ENCODE peak calls at places on chromosome 4, in ten cellular contexts. One of them, this sample, is unnamed.

GRCh38 chr4:148874331-148874730 is 432.1 kb upstream of the NR3C2 start:
- DNase-seq in CD8-positive, alpha-beta T cell: no peak
- DNase-seq in fibroblast of mammary gland: no peak
- DNase-seq in upper lobe of right lung: no peak
- DNase-seq in B cell: no peak
- DNase-seq in transverse colon: peak
- DNase-seq in epithelial cell of esophagus: peak
- DNase-seq in suprapubic skin: no peak
- DNase-seq in A549: no peak
- DNase-seq in heart right ventricle: no peak
- DNase-seq in this sample: no peak

GRCh38 chr4:1177274-1178141 is 5.1 kb upstream of the SPON2 start:
- DNase-seq in CD8-positive, alpha-beta T cell: peak
- DNase-seq in fibroblast of mammary gland: peak
- DNase-seq in upper lobe of right lung: no peak
- DNase-seq in B cell: no peak
- DNase-seq in transverse colon: peak
- DNase-seq in epithelial cell of esophagus: peak
- DNase-seq in suprapubic skin: no peak
- DNase-seq in A549: no peak
- DNase-seq in heart right ventricle: peak
- DNase-seq in this sample: peak

GRCh38 chr4:28523791-28524190 is 1663.2 kb downstream of the STIM2 start:
- DNase-seq in CD8-positive, alpha-beta T cell: no peak
- DNase-seq in fibroblast of mammary gland: no peak
- DNase-seq in upper lobe of right lung: no peak
- DNase-seq in B cell: no peak
- DNase-seq in transverse colon: no peak
- DNase-seq in epithelial cell of esophagus: no peak
- DNase-seq in suprapubic skin: no peak
- DNase-seq in A549: no peak
- DNase-seq in heart right ventricle: no peak
- DNase-seq in this sample: no peak

GRCh38 chr4:89640620-89641366 is 196.2 kb downstream of the SNCA start:
- DNase-seq in CD8-positive, alpha-beta T cell: no peak
- DNase-seq in fibroblast of mammary gland: peak
- DNase-seq in upper lobe of right lung: peak
- DNase-seq in B cell: peak
- DNase-seq in transverse colon: peak
- DNase-seq in epithelial cell of esophagus: peak
- DNase-seq in suprapubic skin: no peak
- DNase-seq in A549: peak
- DNase-seq in heart right ventricle: peak
- DNase-seq in this sample: no peak

GRCh38 chr4:7824218-7824617 is 115.4 kb downstream of the AFAP1 start:
- DNase-seq in CD8-positive, alpha-beta T cell: no peak
- DNase-seq in fibroblast of mammary gland: no peak
- DNase-seq in upper lobe of right lung: no peak
- DNase-seq in B cell: no peak
- DNase-seq in transverse colon: no peak
- DNase-seq in epithelial cell of esophagus: no peak
- DNase-seq in suprapubic skin: no peak
- DNase-seq in A549: no peak
- DNase-seq in heart right ventricle: no peak
- DNase-seq in this sample: no peak

GRCh38 chr4:25234390-25235367 is 846 bp downstream of the PI4K2B start:
- DNase-seq in CD8-positive, alpha-beta T cell: peak
- DNase-seq in fibroblast of mammary gland: peak
- DNase-seq in upper lobe of right lung: peak
- DNase-seq in B cell: peak
- DNase-seq in transverse colon: peak
- DNase-seq in epithelial cell of esophagus: peak
- DNase-seq in suprapubic skin: no peak
- DNase-seq in A549: peak
- DNase-seq in heart right ventricle: peak
- DNase-seq in this sample: peak

GRCh38 chr4:121307441-121308327 is 73.1 kb downstream of the QRFPR start:
- DNase-seq in CD8-positive, alpha-beta T cell: no peak
- DNase-seq in fibroblast of mammary gland: peak
- DNase-seq in upper lobe of right lung: no peak
- DNase-seq in B cell: no peak
- DNase-seq in transverse colon: peak
- DNase-seq in epithelial cell of esophagus: peak
- DNase-seq in suprapubic skin: no peak
- DNase-seq in A549: peak
- DNase-seq in heart right ventricle: no peak
- DNase-seq in this sample: peak

GRCh38 chr4:169582706-169583105 is 29.7 kb downstream of the NEK1 start:
- DNase-seq in CD8-positive, alpha-beta T cell: no peak
- DNase-seq in fibroblast of mammary gland: peak
- DNase-seq in upper lobe of right lung: no peak
- DNase-seq in B cell: no peak
- DNase-seq in transverse colon: no peak
- DNase-seq in epithelial cell of esophagus: peak
- DNase-seq in suprapubic skin: no peak
- DNase-seq in A549: no peak
- DNase-seq in heart right ventricle: no peak
- DNase-seq in this sample: peak

GRCh38 chr4:109735566-109736454 is 5.9 kb upstream of the PLA2G12A start:
- DNase-seq in CD8-positive, alpha-beta T cell: no peak
- DNase-seq in fibroblast of mammary gland: no peak
- DNase-seq in upper lobe of right lung: no peak
- DNase-seq in B cell: no peak
- DNase-seq in transverse colon: peak
- DNase-seq in epithelial cell of esophagus: no peak
- DNase-seq in suprapubic skin: no peak
- DNase-seq in A549: no peak
- DNase-seq in heart right ventricle: no peak
- DNase-seq in this sample: peak

GRCh38 chr4:69823481-69824186 is 36.3 kb downstream of the SULT1E1 start:
- DNase-seq in CD8-positive, alpha-beta T cell: peak
- DNase-seq in fibroblast of mammary gland: peak
- DNase-seq in upper lobe of right lung: peak
- DNase-seq in B cell: no peak
- DNase-seq in transverse colon: peak
- DNase-seq in epithelial cell of esophagus: peak
- DNase-seq in suprapubic skin: no peak
- DNase-seq in A549: peak
- DNase-seq in heart right ventricle: no peak
- DNase-seq in this sample: peak

GRCh38 chr4:1130318-1131186 is 17.2 kb upstream of the RNF212 start:
- DNase-seq in CD8-positive, alpha-beta T cell: peak
- DNase-seq in fibroblast of mammary gland: peak
- DNase-seq in upper lobe of right lung: peak
- DNase-seq in B cell: peak
- DNase-seq in transverse colon: peak
- DNase-seq in epithelial cell of esophagus: peak
- DNase-seq in suprapubic skin: no peak
- DNase-seq in A549: peak
- DNase-seq in heart right ventricle: peak
- DNase-seq in this sample: peak

GRCh38 chr4:169050308-169050707 is 40.3 kb upstream of the CBR4 start:
- DNase-seq in CD8-positive, alpha-beta T cell: no peak
- DNase-seq in fibroblast of mammary gland: no peak
- DNase-seq in upper lobe of right lung: no peak
- DNase-seq in B cell: no peak
- DNase-seq in transverse colon: no peak
- DNase-seq in epithelial cell of esophagus: no peak
- DNase-seq in suprapubic skin: no peak
- DNase-seq in A549: no peak
- DNase-seq in heart right ventricle: peak
- DNase-seq in this sample: no peak

GRCh38 chr4:89270792-89271191 is 36.8 kb downstream of the GPRIN3 start:
- DNase-seq in CD8-positive, alpha-beta T cell: no peak
- DNase-seq in fibroblast of mammary gland: no peak
- DNase-seq in upper lobe of right lung: no peak
- DNase-seq in B cell: no peak
- DNase-seq in transverse colon: no peak
- DNase-seq in epithelial cell of esophagus: no peak
- DNase-seq in suprapubic skin: no peak
- DNase-seq in A549: no peak
- DNase-seq in heart right ventricle: no peak
- DNase-seq in this sample: no peak

GRCh38 chr4:105944535-105944934 is 49.3 kb downstream of the NPNT start:
- DNase-seq in CD8-positive, alpha-beta T cell: no peak
- DNase-seq in fibroblast of mammary gland: peak
- DNase-seq in upper lobe of right lung: no peak
- DNase-seq in B cell: no peak
- DNase-seq in transverse colon: no peak
- DNase-seq in epithelial cell of esophagus: no peak
- DNase-seq in suprapubic skin: no peak
- DNase-seq in A549: no peak
- DNase-seq in heart right ventricle: peak
- DNase-seq in this sample: no peak

GRCh38 chr4:87392183-87392582 is 1.2 kb upstream of the HSD17B11 start:
- DNase-seq in CD8-positive, alpha-beta T cell: no peak
- DNase-seq in fibroblast of mammary gland: no peak
- DNase-seq in upper lobe of right lung: no peak
- DNase-seq in B cell: no peak
- DNase-seq in transverse colon: no peak
- DNase-seq in epithelial cell of esophagus: no peak
- DNase-seq in suprapubic skin: no peak
- DNase-seq in A549: no peak
- DNase-seq in heart right ventricle: no peak
- DNase-seq in this sample: no peak

GRCh38 chr4:139617702-139618490 is 47.7 kb upstream of the MGST2 start:
- DNase-seq in CD8-positive, alpha-beta T cell: no peak
- DNase-seq in fibroblast of mammary gland: no peak
- DNase-seq in upper lobe of right lung: no peak
- DNase-seq in B cell: no peak
- DNase-seq in transverse colon: no peak
- DNase-seq in epithelial cell of esophagus: no peak
- DNase-seq in suprapubic skin: no peak
- DNase-seq in A549: peak
- DNase-seq in heart right ventricle: no peak
- DNase-seq in this sample: no peak
- TF ChIP-seq CTCF in CD8-positive, alpha-beta T cell: no peak
- TF ChIP-seq CTCF in fibroblast of mammary gland: peak
- TF ChIP-seq CTCF in upper lobe of right lung: peak
- TF ChIP-seq CTCF in B cell: peak
- TF ChIP-seq CTCF in transverse colon: peak
- TF ChIP-seq CTCF in epithelial cell of esophagus: peak
- TF ChIP-seq CTCF in suprapubic skin: peak
- TF ChIP-seq CTCF in A549: peak
- TF ChIP-seq CTCF in heart right ventricle: no peak
- TF ChIP-seq CTCF in this sample: peak

GRCh38 chr4:163556169-163556568 is 61.7 kb downstream of the TMA16 start:
- DNase-seq in CD8-positive, alpha-beta T cell: no peak
- DNase-seq in fibroblast of mammary gland: peak
- DNase-seq in upper lobe of right lung: no peak
- DNase-seq in B cell: no peak
- DNase-seq in transverse colon: no peak
- DNase-seq in epithelial cell of esophagus: no peak
- DNase-seq in suprapubic skin: no peak
- DNase-seq in A549: no peak
- DNase-seq in heart right ventricle: no peak
- DNase-seq in this sample: no peak
- TF ChIP-seq CTCF in CD8-positive, alpha-beta T cell: no peak
- TF ChIP-seq CTCF in fibroblast of mammary gland: peak
- TF ChIP-seq CTCF in upper lobe of right lung: peak
- TF ChIP-seq CTCF in B cell: peak
- TF ChIP-seq CTCF in transverse colon: no peak
- TF ChIP-seq CTCF in epithelial cell of esophagus: no peak
- TF ChIP-seq CTCF in suprapubic skin: no peak
- TF ChIP-seq CTCF in A549: peak
- TF ChIP-seq CTCF in heart right ventricle: no peak
- TF ChIP-seq CTCF in this sample: peak

DNA sequence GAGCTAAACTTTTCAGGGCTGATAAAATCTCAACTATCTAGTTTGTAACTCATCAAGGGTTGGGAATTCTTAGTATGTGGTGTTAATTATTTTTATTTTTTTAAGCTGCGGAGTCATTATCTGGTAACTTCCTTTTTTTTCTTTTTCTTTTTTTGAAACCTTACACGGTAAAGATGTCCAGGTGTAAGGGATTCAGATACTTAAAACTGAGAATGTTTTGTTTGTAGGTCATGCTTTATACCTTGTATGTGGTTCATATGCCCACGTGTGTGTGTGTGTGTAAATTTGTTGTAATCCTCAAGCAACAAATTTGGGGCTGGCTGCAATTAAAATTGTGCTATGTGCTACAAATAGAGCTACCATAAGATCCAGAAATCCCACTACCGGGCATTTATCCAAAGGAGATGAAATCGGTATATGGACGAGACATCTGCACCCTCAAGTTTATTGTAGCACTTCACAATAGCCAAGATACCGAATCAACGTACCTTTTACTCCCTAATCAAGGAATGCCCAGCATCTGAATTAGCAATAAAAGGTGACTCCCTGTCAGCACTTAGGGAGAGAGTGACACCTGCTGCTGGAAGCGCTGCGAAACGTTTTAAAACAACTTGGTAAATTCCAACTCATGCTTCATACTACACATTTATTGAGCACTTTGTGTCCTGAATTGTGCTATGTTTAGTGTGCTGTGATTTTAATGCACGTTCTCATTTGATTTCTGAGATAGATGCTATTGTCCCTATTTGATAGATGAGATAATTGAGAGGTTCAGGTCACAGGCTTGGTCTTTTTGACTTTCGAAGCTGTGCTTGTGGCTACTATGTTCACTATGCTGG is 16.1 kb downstream of the MSMO1 start:
- DNase-seq in CD8-positive, alpha-beta T cell: no peak
- DNase-seq in fibroblast of mammary gland: peak
- DNase-seq in upper lobe of right lung: no peak
- DNase-seq in B cell: peak
- DNase-seq in transverse colon: no peak
- DNase-seq in epithelial cell of esophagus: peak
- DNase-seq in suprapubic skin: no peak
- DNase-seq in A549: peak
- DNase-seq in heart right ventricle: no peak
- DNase-seq in this sample: no peak
- TF ChIP-seq CTCF in CD8-positive, alpha-beta T cell: no peak
- TF ChIP-seq CTCF in fibroblast of mammary gland: peak
- TF ChIP-seq CTCF in upper lobe of right lung: peak
- TF ChIP-seq CTCF in B cell: peak
- TF ChIP-seq CTCF in transverse colon: peak
- TF ChIP-seq CTCF in epithelial cell of esophagus: peak
- TF ChIP-seq CTCF in suprapubic skin: no peak
- TF ChIP-seq CTCF in A549: peak
- TF ChIP-seq CTCF in heart right ventricle: no peak
- TF ChIP-seq CTCF in this sample: peak

DNA sequence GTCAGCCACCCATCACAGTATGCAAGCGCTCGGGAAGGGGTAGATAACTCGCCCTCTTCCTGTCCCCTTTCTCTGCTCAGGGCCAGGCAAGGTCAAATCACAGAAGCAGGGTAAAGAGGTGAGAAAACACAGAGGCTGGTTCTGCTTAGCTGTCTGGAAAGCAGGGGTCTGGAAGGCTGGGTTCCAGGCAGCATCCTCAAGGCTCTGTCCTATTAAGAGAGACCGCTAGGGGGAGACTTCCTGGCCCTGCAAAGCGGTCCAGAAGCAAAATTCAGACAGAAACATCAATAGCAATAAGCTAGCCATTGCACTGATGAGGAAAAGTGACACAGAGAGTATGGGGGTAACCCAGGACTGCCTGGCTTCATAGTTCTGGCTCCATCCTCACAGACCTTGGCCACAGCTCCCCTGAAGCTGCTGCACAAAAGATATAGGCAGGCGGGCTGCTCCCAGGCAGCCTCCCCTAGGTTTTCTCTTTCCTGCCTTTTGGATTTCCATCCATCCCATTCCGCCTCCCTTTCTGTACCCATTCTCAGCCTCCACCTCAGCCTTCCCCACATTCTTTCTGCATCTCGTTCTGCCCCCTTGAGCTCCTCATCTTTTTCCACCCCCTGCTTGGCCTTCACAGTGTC is 308.5 kb downstream of the EVC2 start:
- DNase-seq in CD8-positive, alpha-beta T cell: no peak
- DNase-seq in fibroblast of mammary gland: peak
- DNase-seq in upper lobe of right lung: no peak
- DNase-seq in B cell: peak
- DNase-seq in transverse colon: no peak
- DNase-seq in epithelial cell of esophagus: peak
- DNase-seq in suprapubic skin: no peak
- DNase-seq in A549: peak
- DNase-seq in heart right ventricle: no peak
- DNase-seq in this sample: no peak
- TF ChIP-seq CTCF in CD8-positive, alpha-beta T cell: no peak
- TF ChIP-seq CTCF in fibroblast of mammary gland: peak
- TF ChIP-seq CTCF in upper lobe of right lung: peak
- TF ChIP-seq CTCF in B cell: peak
- TF ChIP-seq CTCF in transverse colon: peak
- TF ChIP-seq CTCF in epithelial cell of esophagus: peak
- TF ChIP-seq CTCF in suprapubic skin: peak
- TF ChIP-seq CTCF in A549: peak
- TF ChIP-seq CTCF in heart right ventricle: no peak
- TF ChIP-seq CTCF in this sample: peak